ENCODE peak calls at places on chromosomes 5 and 9, in five cellular contexts. Y is activated CD4-positive, alpha-beta memory T cell treated with anti-CD3 and anti-CD28 coated beads, Interleukin-2, amount 10 ng/mL, durations not matched to agents 7 days and 5 days; J is islet precursor cell; O is kidney tubule cell; I is SK-MEL-5. E is an unnamed sample.
A peak's percentile ranks its signal among the peaks of the same experiment; 100 is the strongest.

GRCh38 chr5:65142511-65143011 is 339.2 kb downstream of the ADAMTS6 start:
- DNase-seq in Y (no peak), J (peak; percentile 95), O (peak; percentile 67), I (no peak), E (no peak)

GRCh38 chr5:15718411-15719178 is 218.6 kb downstream of the FBXL7 start:
- DNase-seq in Y (no peak), J (no peak), O (no peak), I (no peak), E (no peak)

GRCh38 chr5:1378866-1379659 is 34.2 kb upstream of the CLPTM1L start:
- DNase-seq in Y (no peak), J (no peak), O (no peak), I (no peak), E (no peak)

GRCh38 chr5:158546748-158547147 is 553.0 kb downstream of the EBF1 start:
- DNase-seq in Y (no peak), J (no peak), O (no peak), I (no peak), E (no peak)

GRCh38 chr9:78351816-78352215 is 54.9 kb downstream of the PSAT1 start:
- DNase-seq in Y (no peak), J (no peak), O (no peak), I (no peak), E (no peak)

GRCh38 chr5:89418821-89419085 is 535.8 kb upstream of the MEF2C start:
- DNase-seq in Y (no peak), J (no peak), O (no peak), I (no peak), E (no peak)

GRCh38 chr9:22118810-22119479 is 109.8 kb upstream of the CDKN2B start:
- DNase-seq in Y (no peak), J (no peak), O (no peak), I (no peak), E (no peak)

GRCh38 chr5:154165886-154166285 is 24.6 kb upstream of the GALNT10 start:
- DNase-seq in Y (no peak), J (peak; percentile 66), O (no peak), I (no peak), E (no peak)

GRCh38 chr5:149280802-149281201 is 9.1 kb downstream of the AFAP1L1 start:
- DNase-seq in Y (no peak), J (no peak), O (no peak), I (no peak), E (no peak)

GRCh38 chr5:135386886-135387628 is 12.0 kb downstream of the MACROH2A1 start:
- DNase-seq in Y (no peak), J (no peak), O (peak; percentile 90), I (no peak), E (peak; percentile 50)

GRCh38 chr9:89366711-89367110 is 48.4 kb downstream of the SECISBP2 start:
- DNase-seq in Y (no peak), J (no peak), O (no peak), I (no peak), E (no peak)

GRCh38 chr9:114070188-114071103 is 7.7 kb downstream of the AMBP start:
- DNase-seq in Y (no peak), J (no peak), O (no peak), I (no peak), E (no peak)

GRCh38 chr5:143588933-143589662 is 185.6 kb upstream of the NR3C1 start:
- DNase-seq in Y (no peak), J (no peak), O (no peak), I (no peak), E (no peak)

GRCh38 chr9:112125961-112126388 is 49.1 kb downstream of the SUSD1 start:
- DNase-seq in Y (no peak), J (no peak), O (peak; percentile 94), I (no peak), E (peak; percentile 96)

GRCh38 chr5:14144586-14145355 is 1.6 kb downstream of the TRIO start:
- DNase-seq in Y (peak; percentile 24), J (no peak), O (peak; percentile 83), I (peak; percentile 65), E (peak; percentile 51)

GRCh38 chr9:134245179-134245578 is 80.8 kb upstream of the RNU6ATAC start:
- DNase-seq in Y (no peak), J (no peak), O (no peak), I (no peak), E (no peak)

GRCh38 chr5:952597-953271 is 55.9 kb upstream of the NKD2 start:
- DNase-seq in Y (no peak), J (no peak), O (no peak), I (no peak), E (no peak)